ENCODE peak calls at places on chromosomes 3 and 15, in seven cellular contexts. E, C, D, Z, S, G and X are unnamed samples.

GRCh38 chr15:57440799-57441198 is 64.5 kb downstream of the CGNL1 start:
- DNase-seq in G (no peak), S (peak), C (peak), E (no peak), D (peak), Z (no peak), X (peak)

GRCh38 chr3:194680888-194681615 is 4.6 kb upstream of the FAM43A start:
- DNase-seq in Z (no peak), D (no peak), C (no peak), S (no peak), E (no peak), G (no peak), X (no peak)

GRCh38 chr15:67082007-67082536 is 16.7 kb downstream of the SMAD3 start:
- DNase-seq in S (no peak), D (no peak), G (no peak), Z (no peak), C (no peak), E (no peak), X (no peak)

GRCh38 chr3:88231207-88231606 is 81.4 kb downstream of the C3orf38 start:
- DNase-seq in E (no peak), G (peak), D (no peak), S (no peak), C (no peak), Z (no peak), X (no peak)

GRCh38 chr3:142944346-142944745 is 19.1 kb downstream of the PAQR9 start:
- DNase-seq in C (no peak), S (no peak), D (no peak), G (no peak), Z (no peak), E (no peak), X (no peak)

GRCh38 chr15:68719676-68720075 is 101.0 kb downstream of the ANP32A start:
- DNase-seq in E (no peak), G (no peak), Z (no peak), D (no peak), S (no peak), C (no peak), X (no peak)

GRCh38 chr15:38860253-38860652 is 295.6 kb upstream of the RASGRP1 start:
- DNase-seq in S (no peak), D (no peak), C (no peak), G (no peak), E (no peak), Z (no peak), X (no peak)

GRCh38 chr3:127909646-127910045 is 5.4 kb upstream of the KBTBD12 start:
- DNase-seq in D (no peak), Z (no peak), C (no peak), S (no peak), G (no peak), E (no peak), X (no peak)

GRCh38 chr3:33993631-33994030 is 195.2 kb downstream of the PDCD6IP start:
- DNase-seq in G (no peak), E (no peak), D (no peak), Z (no peak), C (peak), S (no peak), X (no peak)

GRCh38 chr15:70047386-70048195 is 50.1 kb downstream of the TLE3 start:
- DNase-seq in S (no peak), C (no peak), D (no peak), G (no peak), E (peak), Z (no peak), X (no peak)

GRCh38 chr3:110576962-110577361 is 494.7 kb upstream of the NECTIN3 start:
- DNase-seq in S (peak), G (peak), Z (no peak), D (peak), C (peak), E (no peak), X (peak)

GRCh38 chr15:42986693-42987342 is 66.2 kb upstream of the TTBK2 start:
- DNase-seq in G (no peak), E (no peak), Z (no peak), S (no peak), D (no peak), C (no peak), X (no peak)